ENCODE peak calls at places on chromosomes 7 and 10, in six cellular contexts. I is lung, Y is neural progenitor cell, M is A549, H is adrenal gland, K is HFF-Myc. O is an unnamed sample.

GRCh38 chr10:11838298-11838852 is 15.2 kb downstream of the PROSER2 start:
- DNase-seq in I (no peak), Y (no peak), M (no peak), H (no peak), K (no peak), O (no peak)

GRCh38 chr7:153430931-153431330 is 621.3 kb upstream of the DPP6 start:
- DNase-seq in I (no peak), Y (no peak), M (no peak), H (no peak), K (no peak), O (no peak)

GRCh38 chr10:126734015-126734414 is 63.5 kb upstream of the C10orf90 start:
- DNase-seq in I (peak), Y (no peak), M (no peak), H (no peak), K (no peak), O (no peak)

GRCh38 chr7:84479059-84479458 is 284.5 kb upstream of the SEMA3A start:
- DNase-seq in I (no peak), Y (no peak), M (no peak), H (no peak), K (no peak), O (no peak)

GRCh38 chr7:14858410-14858809 is 44.1 kb downstream of the DGKB start:
- DNase-seq in I (no peak), Y (no peak), M (no peak), H (no peak), K (no peak), O (no peak)

GRCh38 chr10:10986606-10987005 is 31.1 kb upstream of the CELF2 start:
- DNase-seq in I (no peak), Y (no peak), M (no peak), H (no peak), K (no peak), O (no peak)

GRCh38 chr10:69412232-69412631 is 4.5 kb downstream of the TACR2 start:
- DNase-seq in I (no peak), Y (no peak), M (no peak), H (no peak), K (no peak), O (no peak)

GRCh38 chr10:79052311-79053080 is 16.3 kb upstream of the ZMIZ1 start:
- DNase-seq in I (no peak), Y (peak), M (peak), H (no peak), K (no peak), O (no peak)

GRCh38 chr10:9004736-9005135 is 950.2 kb downstream of the GATA3 start:
- DNase-seq in I (no peak), Y (no peak), M (no peak), H (no peak), K (no peak), O (no peak)

GRCh38 chr7:58086871-58087535 is 637.0 kb downstream of the ZNF716 start:
- DNase-seq in I (no peak), Y (no peak), M (no peak), H (no peak), K (no peak), O (no peak)

GRCh38 chr7:103851357-103851756 is 138.1 kb downstream of the RELN start:
- DNase-seq in I (no peak), Y (peak), M (no peak), H (no peak), K (no peak), O (no peak)

GRCh38 chr7:144391823-144392255 is 11.7 kb downstream of the NOBOX start:
- DNase-seq in I (no peak), Y (peak), M (peak), H (no peak), K (peak), O (no peak)

GRCh38 chr10:86073199-86073977 is 293.2 kb downstream of the GRID1 start:
- DNase-seq in I (no peak), Y (no peak), M (no peak), H (peak), K (no peak), O (no peak)

GRCh38 chr7:11706666-11707605 is 125.1 kb downstream of the THSD7A start:
- DNase-seq in I (peak), Y (no peak), M (peak), H (no peak), K (no peak), O (no peak)

GRCh38 chr10:71717056-71717755 is 2.4 kb downstream of the C10orf105 start:
- DNase-seq in I (no peak), Y (no peak), M (no peak), H (no peak), K (no peak), O (no peak)

GRCh38 chr7:116675812-116676355 is 3.9 kb downstream of the MET start:
- DNase-seq in I (no peak), Y (no peak), M (no peak), H (no peak), K (no peak), O (no peak)
- H3K4me3 ChIP-seq in I (no peak), Y (no peak), M (no peak), H (no peak), K (no peak), O (no peak)

DNA sequence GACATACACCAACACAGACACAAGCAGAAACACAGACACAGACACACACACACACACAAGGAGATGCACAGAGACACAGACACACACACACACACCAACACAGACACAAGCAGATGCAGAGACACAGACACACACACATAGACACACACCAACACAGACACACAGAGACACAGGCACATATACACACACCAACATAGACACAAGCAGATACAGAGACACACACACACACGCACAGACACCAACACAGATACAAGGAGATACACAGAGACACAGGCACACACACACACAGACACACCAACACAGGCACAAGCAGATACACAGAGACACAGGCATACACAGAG is 347.2 kb upstream of the KLF6 start:
- DNase-seq in I (no peak), Y (no peak), M (no peak), H (no peak), K (no peak), O (no peak)
- H3K4me3 ChIP-seq in I (no peak), Y (no peak), M (no peak), H (no peak), K (no peak), O (no peak)

GRCh38 chr10:6578221-6579192 is 1.6 kb downstream of the PRKCQ start:
- DNase-seq in I (no peak), Y (peak), M (no peak), H (no peak), K (no peak), O (no peak)

GRCh38 chr10:6580279-6581029 is 378 bp upstream of the PRKCQ start:
- DNase-seq in I (peak), Y (peak), M (peak), H (peak), K (no peak), O (peak)

GRCh38 chr10:6581750-6582697 is 1.9 kb upstream of the PRKCQ start:
- DNase-seq in I (no peak), Y (peak), M (no peak), H (no peak), K (no peak), O (no peak)

GRCh38 chr10:6579904-6580278 is at the start of gene PRKCQ:
- DNase-seq in I (no peak), Y (no peak), M (peak), H (no peak), K (no peak), O (no peak)

GRCh38 chr10:6579193-6579903 is 728 bp downstream of the PRKCQ start:
- DNase-seq in I (no peak), Y (peak), M (no peak), H (no peak), K (no peak), O (no peak)
- H3K4me3 ChIP-seq in I (peak), Y (peak), M (peak), H (no peak), K (peak), O (peak)

GRCh38 chr7:149564340-149565095 is 66.9 kb upstream of the ZNF746 start:
- DNase-seq in I (no peak), Y (no peak), M (no peak), H (peak), K (no peak), O (no peak)

GRCh38 chr7:149565096-149565382 is 67.4 kb upstream of the ZNF746 start:
- DNase-seq in I (no peak), Y (no peak), M (no peak), H (no peak), K (no peak), O (no peak)

GRCh38 chr7:149559711-149560110 is 62.1 kb upstream of the ZNF746 start:
- DNase-seq in I (no peak), Y (no peak), M (no peak), H (no peak), K (peak), O (no peak)

GRCh38 chr7:149561072-149561471 is 63.5 kb upstream of the ZNF746 start:
- DNase-seq in I (no peak), Y (no peak), M (no peak), H (no peak), K (no peak), O (no peak)

DNA sequence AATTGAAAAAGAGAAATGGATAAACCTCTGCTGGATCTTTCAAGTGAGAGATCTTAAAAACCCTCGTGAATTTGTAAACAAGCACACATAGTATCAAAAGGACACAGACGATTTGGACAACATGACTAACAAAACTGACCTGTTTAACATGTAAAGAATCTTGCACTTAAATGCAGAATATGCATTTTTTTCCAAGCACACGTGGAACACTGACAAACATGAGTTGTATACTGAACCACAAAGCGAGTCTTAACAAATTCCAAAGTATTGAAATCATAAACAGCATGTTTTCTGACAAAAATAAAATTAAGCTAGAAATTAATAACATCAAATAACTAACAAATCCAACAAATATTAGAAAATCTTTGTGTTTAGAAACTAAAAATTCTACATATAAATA is 65.0 kb upstream of the ZNF746 start:
- DNase-seq in I (no peak), Y (no peak), M (no peak), H (no peak), K (no peak), O (no peak)
- H3K4me3 ChIP-seq in I (no peak), Y (no peak), M (no peak), H (no peak), K (no peak), O (no peak)

GRCh38 chr7:107014381-107015023 is 30.0 kb upstream of the PRKAR2B start:
- DNase-seq in I (no peak), Y (peak), M (no peak), H (no peak), K (peak), O (no peak)
- H3K4me3 ChIP-seq in I (no peak), Y (no peak), M (no peak), H (no peak), K (no peak), O (no peak)

DNA sequence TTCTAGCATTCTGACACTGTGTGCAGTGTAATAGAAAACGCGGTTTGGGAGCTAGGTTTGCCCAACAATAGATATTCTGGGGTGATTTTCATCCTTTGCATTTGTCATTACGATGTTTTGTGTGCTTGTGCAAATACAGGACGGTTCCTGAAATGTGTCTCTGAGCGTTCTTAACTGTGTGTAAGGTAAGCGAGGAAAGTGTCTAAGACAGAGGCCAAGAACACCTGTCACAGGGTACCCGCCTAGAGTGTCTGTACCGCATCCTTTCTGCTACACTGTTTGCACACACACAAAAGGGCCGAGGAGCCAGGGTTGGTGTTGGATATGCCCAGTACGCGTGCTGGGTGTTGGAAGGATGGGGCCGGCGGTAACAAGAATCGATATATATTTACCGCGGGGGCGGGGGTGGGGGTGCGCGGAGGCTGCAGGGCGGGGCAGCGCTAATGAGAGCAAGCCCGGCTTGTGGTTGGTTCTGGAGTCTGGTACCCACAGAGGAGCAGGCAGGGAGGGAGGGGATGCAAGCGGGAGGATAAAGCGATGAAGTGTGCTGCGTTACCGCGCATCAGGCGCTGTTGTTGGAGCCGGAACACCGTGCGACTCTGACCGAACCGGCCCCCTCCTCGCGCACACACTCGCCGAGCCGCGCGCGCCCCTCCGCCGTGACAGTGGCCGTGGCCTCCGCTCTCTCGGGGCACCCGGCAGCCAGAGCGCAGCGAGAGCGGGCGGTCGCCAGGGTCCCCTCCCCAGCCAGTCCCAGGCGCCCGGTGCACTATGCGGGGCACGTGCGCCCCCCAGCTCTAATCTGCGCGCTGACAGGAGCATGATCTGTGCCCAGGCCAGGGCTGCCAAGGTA is at the start of gene HECW1:
- DNase-seq in I (no peak), Y (peak), M (no peak), H (no peak), K (no peak), O (no peak)
- H3K4me3 ChIP-seq in I (no peak), Y (peak), M (peak), H (no peak), K (peak), O (no peak)

GRCh38 chr10:96122824-96123223 is 7.3 kb upstream of the ZNF518A start:
- DNase-seq in I (no peak), Y (no peak), M (no peak), H (no peak), K (no peak), O (no peak)

GRCh38 chr10:96129387-96130325 is at the start of gene ZNF518A:
- DNase-seq in I (peak), Y (peak), M (peak), H (peak), K (peak), O (peak)

GRCh38 chr10:96125142-96125515 is 5.0 kb upstream of the ZNF518A start:
- DNase-seq in I (no peak), Y (no peak), M (no peak), H (no peak), K (no peak), O (no peak)

GRCh38 chr10:96118604-96119450 is 11.3 kb upstream of the ZNF518A start:
- DNase-seq in I (no peak), Y (no peak), M (peak), H (no peak), K (no peak), O (no peak)

DNA sequence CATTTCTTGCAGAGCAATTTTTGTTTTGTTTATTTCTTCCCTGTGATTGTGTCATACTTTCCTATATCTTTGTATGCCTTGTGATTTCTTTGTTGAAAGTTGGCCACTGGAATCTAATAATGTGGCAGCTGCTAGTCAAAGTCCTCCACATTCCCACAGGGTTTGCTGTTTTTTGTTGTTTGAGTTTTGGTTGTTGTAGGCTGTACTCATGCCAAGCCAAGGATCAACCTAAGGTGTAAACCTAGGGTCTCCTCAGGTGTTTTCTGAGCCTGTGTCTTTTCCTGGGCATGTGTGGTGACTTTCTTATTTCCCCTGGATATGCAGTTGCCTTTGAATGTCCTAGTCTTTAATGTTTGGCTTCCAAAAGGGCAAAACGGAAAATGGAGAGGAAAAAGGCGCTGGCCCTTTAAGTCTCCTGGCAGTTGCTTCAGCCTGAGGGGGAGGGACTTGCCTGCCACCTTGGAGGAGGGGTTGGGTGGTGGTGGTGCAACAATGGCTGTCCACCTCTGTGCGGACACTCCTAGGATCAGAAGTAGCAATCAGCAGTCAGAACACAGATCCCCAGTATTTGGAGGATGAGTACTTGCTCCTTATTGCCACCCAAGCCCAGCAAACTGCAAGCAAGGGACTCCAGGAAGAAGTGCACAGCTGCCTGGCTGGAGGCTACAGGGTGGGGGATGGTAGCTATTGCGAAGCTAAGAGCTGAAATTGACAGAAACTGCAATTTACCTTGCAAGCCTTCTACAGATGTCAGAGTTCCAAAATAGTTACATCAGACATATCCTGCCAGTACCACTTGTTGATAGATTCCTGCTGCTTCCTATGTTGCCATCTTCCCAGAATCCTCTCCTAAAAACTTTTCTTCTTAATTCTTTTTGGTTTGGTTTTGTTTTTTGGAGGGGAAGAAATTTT is 5.6 kb upstream of the ZNF518A start:
- DNase-seq in I (peak), Y (peak), M (peak), H (no peak), K (no peak), O (no peak)
- H3K4me3 ChIP-seq in I (no peak), Y (peak), M (peak), H (no peak), K (peak), O (no peak)